ENCODE peak calls at places on chromosomes 1 and 21, in five cellular contexts. W is IMR-90, Y is A549, O is K562, K is GM12878. M is an unnamed sample.

GRCh38 chr1:214427871-214428277 is 123.5 kb downstream of the PTPN14 start:
- DNase-seq in W (peak), Y (no peak), O (no peak), K (peak), M (no peak)

GRCh38 chr1:47409311-47410085 is 6.6 kb upstream of the FOXE3 start:
- DNase-seq in W (peak), Y (no peak), O (no peak), K (no peak), M (no peak)

GRCh38 chr1:15370781-15371467 is 38.8 kb upstream of the EFHD2 start:
- DNase-seq in W (peak), Y (no peak), O (no peak), K (no peak), M (peak)

GRCh38 chr1:64895500-64895899 is 70.8 kb downstream of the JAK1 start:
- DNase-seq in W (no peak), Y (no peak), O (no peak), K (peak), M (no peak)

GRCh38 chr1:84634536-84635205 is 55.6 kb downstream of the SSX2IP start:
- DNase-seq in W (no peak), Y (no peak), O (no peak), K (no peak), M (no peak)

GRCh38 chr1:183882328-183883167 is 77.6 kb downstream of the RGL1 start:
- DNase-seq in W (no peak), Y (no peak), O (no peak), K (no peak), M (no peak)

GRCh38 chr1:15948600-15949452 is 27.1 kb downstream of the ZBTB17 start:
- DNase-seq in W (peak), Y (no peak), O (peak), K (no peak), M (no peak)

GRCh38 chr21:27346041-27346448 is 379.2 kb upstream of the ADAMTS5 start:
- DNase-seq in W (peak), Y (no peak), O (no peak), K (no peak), M (no peak)

GRCh38 chr21:45379901-45380330 is 25.0 kb upstream of the COL18A1 start:
- DNase-seq in W (no peak), Y (no peak), O (no peak), K (no peak), M (no peak)

GRCh38 chr1:66156144-66156543 is 363.4 kb downstream of the PDE4B start:
- DNase-seq in W (no peak), Y (no peak), O (no peak), K (no peak), M (no peak)

GRCh38 chr1:94875794-94876193 is 51.1 kb downstream of the CNN3 start:
- DNase-seq in W (no peak), Y (no peak), O (no peak), K (no peak), M (no peak)

GRCh38 chr1:223873044-223873443 is 27.3 kb upstream of the TP53BP2 start:
- DNase-seq in W (peak), Y (no peak), O (no peak), K (no peak), M (no peak)

GRCh38 chr1:40382601-40383000 is 9.1 kb downstream of the SMAP2 start:
- DNase-seq in W (no peak), Y (no peak), O (no peak), K (no peak), M (no peak)

GRCh38 chr1:8154621-8155052 is 128.5 kb upstream of the ERRFI1 start:
- DNase-seq in W (peak), Y (peak), O (no peak), K (no peak), M (no peak)

GRCh38 chr1:9391620-9392019 is 98.9 kb downstream of the SPSB1 start:
- DNase-seq in W (no peak), Y (no peak), O (no peak), K (no peak), M (no peak)

GRCh38 chr21:33206771-33207290 is 22.9 kb upstream of the IFNAR2 start:
- DNase-seq in W (no peak), Y (no peak), O (no peak), K (no peak), M (no peak)

GRCh38 chr1:65360654-65361053 is 51.3 kb downstream of the DNAJC6 start:
- DNase-seq in W (no peak), Y (no peak), O (no peak), K (no peak), M (no peak)

GRCh38 chr1:46466477-46467182 is 23.0 kb upstream of the DMBX1 start:
- DNase-seq in W (no peak), Y (peak), O (peak), K (no peak), M (peak)

GRCh38 chr1:156805766-156806511 is 10.7 kb downstream of the SH2D2A start:
- DNase-seq in W (peak), Y (no peak), O (no peak), K (no peak), M (peak)

GRCh38 chr1:174401075-174401474 is 46.7 kb upstream of the GPR52 start:
- DNase-seq in W (no peak), Y (no peak), O (no peak), K (no peak), M (no peak)

GRCh38 chr1:8070381-8070811 is 44.3 kb upstream of the ERRFI1 start:
- DNase-seq in W (no peak), Y (no peak), O (no peak), K (no peak), M (no peak)

GRCh38 chr1:12616709-12617373 is 1.2 kb downstream of the DHRS3 start:
- DNase-seq in W (no peak), Y (no peak), O (peak), K (no peak), M (peak)

GRCh38 chr1:192147221-192147620 is 11.0 kb upstream of the RGS18 start:
- DNase-seq in W (peak), Y (no peak), O (no peak), K (no peak), M (no peak)

GRCh38 chr1:202957733-202958543 is at the start of gene ADIPOR1:
- DNase-seq in W (peak), Y (peak), O (peak), K (peak), M (peak)

GRCh38 chr21:29187939-29188338 is 57.5 kb downstream of the MAP3K7CL start:
- DNase-seq in W (peak), Y (no peak), O (no peak), K (no peak), M (no peak)

GRCh38 chr1:117841117-117841650 is 88.2 kb downstream of the GDAP2 start:
- DNase-seq in W (no peak), Y (no peak), O (no peak), K (no peak), M (no peak)

GRCh38 chr1:232923739-232924386 is 26.5 kb upstream of the NTPCR start:
- DNase-seq in W (peak), Y (no peak), O (no peak), K (peak), M (no peak)

GRCh38 chr1:29707796-29708195 is 471.5 kb downstream of the PTPRU start:
- DNase-seq in W (no peak), Y (no peak), O (no peak), K (no peak), M (no peak)

GRCh38 chr1:227731696-227732585 is 3.2 kb downstream of the JMJD4 start:
- DNase-seq in W (no peak), Y (no peak), O (no peak), K (no peak), M (no peak)

GRCh38 chr1:225843426-225843795 is 33.5 kb downstream of the EPHX1 start:
- DNase-seq in W (no peak), Y (no peak), O (no peak), K (no peak), M (no peak)

GRCh38 chr1:210647406-210648333 is 319.0 kb downstream of the HHAT start:
- DNase-seq in W (peak), Y (no peak), O (no peak), K (no peak), M (peak)

GRCh38 chr1:236269439-236269838 is 12.3 kb downstream of the ERO1B start:
- DNase-seq in W (no peak), Y (no peak), O (no peak), K (no peak), M (no peak)

GRCh38 chr1:177620636-177621190 is 349.1 kb downstream of the SEC16B start:
- DNase-seq in W (peak), Y (no peak), O (no peak), K (no peak), M (peak)

GRCh38 chr21:30962013-30962412 is 76.3 kb downstream of the KRTAP19-8 start:
- DNase-seq in W (no peak), Y (no peak), O (no peak), K (no peak), M (no peak)

GRCh38 chr1:180948357-180948756 is 35.7 kb downstream of the KIAA1614 start:
- DNase-seq in W (peak), Y (no peak), O (no peak), K (no peak), M (peak)

GRCh38 chr1:38291906-38292521 is 245.4 kb upstream of the POU3F1 start:
- DNase-seq in W (no peak), Y (no peak), O (peak), K (no peak), M (no peak)
- TF ChIP-seq RCOR1 in W (no peak), Y (no peak), O (peak), K (no peak), M (no peak)

DNA sequence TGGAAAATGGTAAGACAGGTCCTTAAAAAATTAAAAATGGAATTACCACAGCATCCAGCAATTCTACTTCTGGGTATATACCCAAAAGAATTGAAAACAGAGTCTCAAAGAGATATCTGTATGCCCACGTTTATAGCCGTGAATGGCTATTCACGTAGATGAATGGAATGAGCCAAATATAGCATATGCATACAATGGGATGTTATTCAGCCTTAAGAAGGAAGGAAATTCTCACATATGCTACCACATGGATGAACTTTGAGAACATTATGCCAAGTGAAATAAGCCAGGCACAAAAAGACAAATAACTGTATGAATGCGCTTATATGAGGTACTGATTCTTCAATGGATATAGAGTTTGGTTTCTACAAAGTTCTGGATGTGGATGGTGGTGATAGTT is 134.4 kb upstream of the KCNE2 start:
- DNase-seq in W (no peak), Y (no peak), O (no peak), K (no peak), M (no peak)
- TF ChIP-seq RCOR1 in W (no peak), Y (no peak), O (no peak), K (no peak), M (no peak)

GRCh38 chr1:34925730-34926129 is 3.7 kb downstream of the DLGAP3 start:
- DNase-seq in W (no peak), Y (no peak), O (no peak), K (no peak), M (no peak)
- TF ChIP-seq RCOR1 in W (no peak), Y (no peak), O (no peak), K (no peak), M (no peak)

GRCh38 chr1:5428391-5428790 is 563.8 kb downstream of the NPHP4 start:
- DNase-seq in W (no peak), Y (no peak), O (no peak), K (no peak), M (peak)
- TF ChIP-seq RCOR1 in W (no peak), Y (no peak), O (no peak), K (no peak), M (no peak)

GRCh38 chr1:110595311-110595710 is 10.8 kb downstream of the KCNA2 start:
- DNase-seq in W (no peak), Y (no peak), O (no peak), K (no peak), M (no peak)

GRCh38 chr1:110591956-110592355 is 14.2 kb downstream of the KCNA2 start:
- DNase-seq in W (no peak), Y (no peak), O (no peak), K (no peak), M (no peak)

GRCh38 chr1:110593905-110594304 is 12.3 kb downstream of the KCNA2 start:
- DNase-seq in W (no peak), Y (no peak), O (no peak), K (no peak), M (no peak)

GRCh38 chr1:110596312-110596711 is 9.8 kb downstream of the KCNA2 start:
- DNase-seq in W (no peak), Y (no peak), O (no peak), K (no peak), M (no peak)

GRCh38 chr1:110594466-110595076 is 11.6 kb downstream of the KCNA2 start:
- DNase-seq in W (no peak), Y (no peak), O (no peak), K (no peak), M (no peak)
- TF ChIP-seq RCOR1 in W (no peak), Y (no peak), O (no peak), K (no peak), M (no peak)

GRCh38 chr1:26289158-26290059 is 9.5 kb downstream of the SH3BGRL3 start:
- DNase-seq in W (no peak), Y (no peak), O (no peak), K (no peak), M (no peak)

GRCh38 chr1:26288311-26288941 is 8.5 kb downstream of the SH3BGRL3 start:
- DNase-seq in W (peak), Y (no peak), O (peak), K (no peak), M (no peak)

GRCh38 chr1:26290416-26291261 is 10.8 kb downstream of the SH3BGRL3 start:
- DNase-seq in W (no peak), Y (no peak), O (no peak), K (no peak), M (peak)

GRCh38 chr1:26291433-26291832 is 11.5 kb downstream of the SH3BGRL3 start:
- DNase-seq in W (no peak), Y (no peak), O (no peak), K (no peak), M (no peak)

DNA sequence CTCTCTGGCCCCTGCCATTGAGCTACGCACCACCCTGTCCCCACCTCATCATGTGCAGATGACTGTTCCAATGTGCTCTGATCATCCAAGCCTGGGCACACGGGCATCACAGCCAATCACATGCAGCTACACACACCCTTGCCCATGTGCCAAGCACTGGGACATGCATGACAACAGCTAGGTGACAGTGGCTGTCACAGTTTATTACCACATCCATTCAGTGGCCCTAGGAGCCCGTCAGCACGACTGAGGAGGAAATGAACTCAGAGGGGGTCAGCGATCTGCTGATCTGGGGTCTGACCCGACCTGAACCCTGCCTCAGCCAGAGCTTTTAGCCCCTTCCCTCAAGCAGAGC is 10.2 kb downstream of the SH3BGRL3 start:
- DNase-seq in W (no peak), Y (no peak), O (no peak), K (no peak), M (no peak)
- TF ChIP-seq RCOR1 in W (no peak), Y (no peak), O (no peak), K (no peak), M (no peak)

GRCh38 chr1:160007577-160008200 is 24.1 kb downstream of the PIGM start:
- DNase-seq in W (peak), Y (peak), O (peak), K (no peak), M (peak)
- TF ChIP-seq RCOR1 in W (no peak), Y (no peak), O (no peak), K (no peak), M (no peak)